ENCODE peak calls at places on chromosomes 5 and 9, in four cellular contexts. X, E, T and R are unnamed samples.

GRCh38 chr9:136237486-136238341 is 7.9 kb downstream of the QSOX2 start:
- DNase-seq in X (no peak), E (no peak), T (no peak), R (no peak)

GRCh38 chr5:59293700-59294099 is 599.8 kb downstream of the PDE4D start:
- DNase-seq in X (no peak), E (no peak), T (no peak), R (no peak)

GRCh38 chr9:122192914-122193525 is 33.3 kb downstream of the MORN5 start:
- DNase-seq in X (no peak), E (no peak), T (no peak), R (no peak)

GRCh38 chr9:87007711-87008360 is 60.5 kb upstream of the GAS1 start:
- DNase-seq in X (no peak), E (no peak), T (no peak), R (no peak)

GRCh38 chr5:83095973-83096539 is 18.7 kb downstream of the XRCC4 start:
- DNase-seq in X (peak; percentile 41), E (peak; percentile 51), T (no peak), R (no peak)

GRCh38 chr9:18075253-18075977 is 398.5 kb upstream of the ADAMTSL1 start:
- DNase-seq in X (no peak), E (no peak), T (no peak), R (no peak)

GRCh38 chr5:26553079-26553478 is 485.3 kb downstream of the CDH9 start:
- DNase-seq in X (no peak), E (no peak), T (no peak), R (no peak)

GRCh38 chr9:133513214-133514088 is 11.3 kb downstream of the MYMK start:
- DNase-seq in X (no peak), E (no peak), T (no peak), R (no peak)

GRCh38 chr5:178331491-178331981 is 98.9 kb upstream of the PHYKPL start:
- DNase-seq in X (no peak), E (no peak), T (no peak), R (peak; percentile 70)

GRCh38 chr5:24788829-24789509 is 144.2 kb upstream of the CDH10 start:
- DNase-seq in X (no peak), E (no peak), T (no peak), R (no peak)

GRCh38 chr5:175867587-175868347 is 3.6 kb upstream of the CPLX2 start:
- DNase-seq in X (no peak), E (no peak), T (peak; percentile 22), R (no peak)

GRCh38 chr9:133574791-133575672 is 34.2 kb downstream of the FAM163B start:
- DNase-seq in X (no peak), E (no peak), T (no peak), R (no peak)

GRCh38 chr9:109473329-109473728 is 24.8 kb downstream of the PTPN3 start:
- DNase-seq in X (no peak), E (no peak), T (peak; percentile 22), R (no peak)
- TF ChIP-seq CTCF in X (no peak), E (no peak), T (no peak), R (no peak)

GRCh38 chr9:651372-651771 is 190.1 kb upstream of the DMRT1 start:
- DNase-seq in X (no peak), E (no peak), T (no peak), R (no peak)
- H3K9me3 ChIP-seq in X (no peaks in the 10 kb centered on the region), E (no peaks in the 10 kb centered on the region), T (no peaks in the 10 kb centered on the region), R (no peaks in the 10 kb centered on the region)

DNA sequence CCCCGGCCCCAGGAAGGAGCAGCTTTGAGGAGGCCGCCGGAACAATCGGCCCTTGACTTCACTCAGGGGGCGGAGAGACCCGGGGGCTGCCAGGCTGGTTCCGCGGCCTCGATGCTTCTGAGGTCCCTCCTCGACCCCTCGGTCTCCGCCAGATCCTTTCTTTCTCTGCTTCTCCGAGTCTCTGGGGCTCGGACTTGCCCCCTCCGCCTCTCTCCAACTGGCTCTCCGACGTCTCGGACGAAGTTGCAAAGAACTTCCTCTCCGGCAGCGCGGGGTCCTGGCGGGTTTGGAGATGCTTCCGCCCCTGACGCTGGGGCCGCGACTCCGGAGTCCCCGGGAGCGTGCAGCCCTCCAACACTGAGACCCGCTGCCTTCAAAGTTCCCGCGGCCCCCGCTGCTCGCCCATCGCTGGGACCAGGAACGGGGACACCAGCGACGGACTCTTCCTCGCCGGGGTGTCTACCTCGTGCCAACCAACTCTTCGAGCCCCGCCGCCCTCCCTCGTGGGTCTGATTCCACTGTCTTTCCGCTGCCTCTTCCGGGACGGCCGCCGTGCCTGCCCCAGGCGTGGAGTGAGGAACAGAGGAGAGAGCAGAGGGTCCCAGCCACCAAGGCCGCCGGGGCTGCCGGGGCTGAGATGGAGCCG is 7.0 kb downstream of the PAX5 start:
- DNase-seq in X (no peak), E (no peak), T (no peak), R (peak; percentile 27)
- TF ChIP-seq CTCF in X (no peak), E (no peak), T (no peak), R (no peak)

GRCh38 chr9:90770927-90771326 is 30.7 kb upstream of the SYK start:
- DNase-seq in X (no peak), E (no peak), T (no peak), R (no peak)

GRCh38 chr9:90767523-90768100 is 34.0 kb upstream of the SYK start:
- DNase-seq in X (no peak), E (no peak), T (no peak), R (no peak)

GRCh38 chr9:90773593-90773992 is 28.0 kb upstream of the SYK start:
- DNase-seq in X (no peak), E (no peak), T (peak; percentile 53), R (no peak)

GRCh38 chr9:90772381-90772780 is 29.2 kb upstream of the SYK start:
- DNase-seq in X (no peak), E (no peak), T (no peak), R (no peak)

DNA sequence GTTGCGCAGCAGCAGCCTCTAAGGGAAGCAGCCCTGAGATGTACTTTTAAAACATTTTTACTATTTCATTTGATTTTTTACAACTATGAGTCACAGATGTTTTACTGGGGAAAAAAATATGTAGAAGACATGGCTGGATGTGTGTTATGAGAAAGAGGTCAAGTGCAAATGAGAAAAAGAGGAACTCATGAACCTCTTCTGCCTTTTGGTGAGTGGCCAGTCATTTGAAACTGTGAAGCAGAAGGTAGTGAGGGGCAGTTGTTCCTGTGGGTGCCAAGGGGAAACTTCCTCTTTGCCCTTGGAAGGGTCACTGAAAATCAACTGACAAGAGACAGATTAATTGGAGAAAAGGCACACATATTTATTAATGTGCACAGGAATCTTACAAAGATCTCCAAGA is 31.3 kb upstream of the SYK start:
- DNase-seq in X (no peak), E (no peak), T (no peak), R (no peak)
- H3K9me3 ChIP-seq in X (no peaks in the 10 kb centered on the region), E (no peaks in the 10 kb centered on the region), T (no peaks in the 10 kb centered on the region), R (peaks cover 5% of the 10 kb centered on the region)

DNA sequence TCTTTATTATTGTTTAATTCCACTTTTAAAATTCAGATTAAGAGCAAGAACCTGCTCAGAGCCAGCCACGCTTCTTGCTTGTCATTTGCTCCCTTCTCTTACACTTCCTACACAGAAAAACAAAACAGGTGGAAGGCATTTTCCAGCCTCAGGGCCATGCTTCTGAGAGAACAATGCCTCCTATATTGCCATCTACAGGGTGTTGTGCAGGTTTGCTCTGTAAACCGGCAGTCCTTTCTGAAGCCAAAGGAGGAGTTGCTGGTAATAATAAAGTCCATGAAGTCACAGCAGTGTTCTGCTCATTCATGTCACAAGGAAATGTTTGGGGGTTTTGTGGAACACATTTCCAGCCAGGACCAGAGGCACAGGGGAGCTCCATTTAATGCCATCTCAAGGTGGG is 16.1 kb upstream of the PRLR start:
- DNase-seq in X (no peak), E (no peak), T (peak; percentile 15), R (no peak)
- TF ChIP-seq CTCF in X (no peak), E (no peak), T (no peak), R (no peak)